ENCODE peak calls at places on chromosomes 4 and X, in eight cellular contexts. C is Right ventricle myocardium superior; A is hepatocyte; B is GM20000; E is activated naive CD8-positive, alpha-beta T cell treated with anti-CD3 and anti-CD28 coated beads for 36 hours; Q is activated CD4-positive, alpha-beta T cell treated with anti-CD3 and anti-CD28 coated beads, Interleukin-2, amount 50 U/mL, for 24 hours; P is T-helper 1 cell; D is neural crest cell. S is an unnamed sample.

GRCh38 chr4:84971319-84971932 is 4.9 kb upstream of the WDFY3 start:
- DNase-seq in C (no peak), A (peak; percentile 62), B (peak; percentile 45), E (no peak), Q (no peak), P (no peak), D (no peak), S (peak; percentile 75)

GRCh38 chr4:96946552-96946951 is 1106.7 kb downstream of the PDHA2 start:
- DNase-seq in C (no peak), A (no peak), B (no peak), E (no peak), Q (no peak), P (no peak), D (no peak), S (no peak)

GRCh38 chr4:102535398-102536082 is 34.4 kb downstream of the NFKB1 start:
- DNase-seq in C (no peak), A (no peak), B (peak; percentile 25), E (no peak), Q (no peak), P (no peak), D (no peak), S (peak; percentile 51)

GRCh38 chr4:3739577-3739976 is 26.6 kb upstream of the ADRA2C start:
- DNase-seq in C (no peak), A (no peak), B (no peak), E (no peak), Q (no peak), P (no peak), D (no peak), S (no peak)

GRCh38 chrX:153487590-153488071 is 7.1 kb upstream of the BGN start:
- DNase-seq in C (peak; percentile 53), A (no peak), B (no peak), E (no peak), Q (no peak), P (no peak), D (no peak), S (no peak)

GRCh38 chr4:169015237-169015636 is 5.2 kb upstream of the CBR4 start:
- DNase-seq in C (peak; percentile 73), A (no peak), B (no peak), E (no peak), Q (no peak), P (no peak), D (no peak), S (no peak)

GRCh38 chr4:163542275-163542674 is 47.8 kb downstream of the TMA16 start:
- DNase-seq in C (no peak), A (no peak), B (no peak), E (no peak), Q (no peak), P (no peak), D (no peak), S (peak; percentile 13)

GRCh38 chr4:48223633-48224295 is 45.9 kb downstream of the TEC start:
- DNase-seq in C (no peak), A (no peak), B (no peak), E (no peak), Q (no peak), P (no peak), D (no peak), S (no peak)

GRCh38 chrX:153590961-153591956 is 7.7 kb downstream of the CCNQ start:
- DNase-seq in C (no peak), A (no peak), B (no peak), E (no peak), Q (no peak), P (no peak), D (no peak), S (no peak)

GRCh38 chr4:2352729-2353221 is 65.7 kb downstream of the ZFYVE28 start:
- DNase-seq in C (no peak), A (no peak), B (no peak), E (no peak), Q (no peak), P (no peak), D (no peak), S (no peak)

GRCh38 chr4:96356591-96357360 is 516.9 kb downstream of the PDHA2 start:
- DNase-seq in C (no peak), A (no peak), B (no peak), E (no peak), Q (no peak), P (no peak), D (no peak), S (peak; percentile 4)

GRCh38 chr4:140686799-140687198 is 69.4 kb downstream of the TBC1D9 start:
- DNase-seq in C (no peak), A (no peak), B (no peak), E (no peak), Q (no peak), P (no peak), D (no peak), S (no peak)

GRCh38 chr4:185122681-185123345 is 20.3 kb upstream of the SLC25A4 start:
- DNase-seq in C (no peak), A (no peak), B (no peak), E (no peak), Q (no peak), P (no peak), D (no peak), S (peak; percentile 18)

GRCh38 chr4:77776182-77777134 is 42.7 kb downstream of the CNOT6L start:
- DNase-seq in C (no peak), A (no peak), B (no peak), E (no peak), Q (no peak), P (no peak), D (no peak), S (peak; percentile 64)

GRCh38 chr4:129929052-129929451 is 833.1 kb downstream of the C4orf33 start:
- DNase-seq in C (no peak), A (peak; percentile 7), B (no peak), E (no peak), Q (no peak), P (no peak), D (peak; percentile 5), S (no peak)

GRCh38 chr4:109548655-109549054 is 11.4 kb upstream of the MCUB start:
- DNase-seq in C (no peak), A (peak; percentile 35), B (no peak), E (no peak), Q (peak; percentile 19), P (no peak), D (no peak), S (peak; percentile 45)

GRCh38 chr4:2263701-2264321 is 1.9 kb upstream of the MXD4 start:
- DNase-seq in C (peak; percentile 38), A (no peak), B (no peak), E (no peak), Q (no peak), P (peak; percentile 5), D (no peak), S (no peak)

GRCh38 chr4:105461221-105462041 is 12.4 kb downstream of the PPA2 start:
- DNase-seq in C (no peak), A (no peak), B (no peak), E (no peak), Q (no peak), P (no peak), D (no peak), S (peak; percentile 89)

GRCh38 chr4:183074288-183074990 is 24.6 kb upstream of the WWC2 start:
- DNase-seq in C (no peak), A (no peak), B (no peak), E (no peak), Q (no peak), P (no peak), D (no peak), S (no peak)

GRCh38 chr4:54099959-54100606 is at the start of gene GSX2:
- DNase-seq in C (peak; percentile 62), A (no peak), B (no peak), E (no peak), Q (no peak), P (no peak), D (no peak), S (no peak)

GRCh38 chrX:40644821-40645358 is 2.5 kb downstream of the CXorf38 start:
- DNase-seq in C (peak; percentile 47), A (peak; percentile 38), B (peak; percentile 47), E (peak; percentile 35), Q (no peak), P (no peak), D (no peak), S (peak; percentile 82)

GRCh38 chr4:184288451-184289178 is 70.9 kb upstream of the ENPP6 start:
- DNase-seq in C (no peak), A (no peak), B (peak; percentile 46), E (peak; percentile 64), Q (peak; percentile 46), P (no peak), D (no peak), S (no peak)

GRCh38 chr4:37604464-37604863 is 81.7 kb downstream of the RELL1 start:
- DNase-seq in C (no peak), A (no peak), B (no peak), E (no peak), Q (no peak), P (no peak), D (no peak), S (peak; percentile 24)

GRCh38 chrX:101595739-101596419 is 21.9 kb downstream of the ARMCX6 start:
- DNase-seq in C (no peak), A (peak; percentile 78), B (peak; percentile 61), E (peak; percentile 8), Q (peak; percentile 32), P (no peak), D (peak; percentile 41), S (peak; percentile 77)

GRCh38 chrX:63784902-63785692 is at the start of gene ARHGEF9:
- DNase-seq in C (peak; percentile 32), A (peak; percentile 70), B (peak; percentile 7), E (no peak), Q (no peak), P (no peak), D (peak; percentile 34), S (no peak)

GRCh38 chrX:3134316-3134715 is 93.0 kb downstream of the ARSF start:
- DNase-seq in C (no peak), A (no peak), B (no peak), E (no peak), Q (no peak), P (no peak), D (no peak), S (no peak)

GRCh38 chrX:16185725-16186136 is 18.4 kb downstream of the MAGEB17 start:
- DNase-seq in C (no peak), A (no peak), B (peak; percentile 44), E (no peak), Q (no peak), P (no peak), D (no peak), S (peak; percentile 51)

GRCh38 chrX:153397256-153397960 is 3.7 kb downstream of the PNMA6E start:
- DNase-seq in C (no peak), A (no peak), B (no peak), E (no peak), Q (no peak), P (no peak), D (no peak), S (no peak)

GRCh38 chrX:135420831-135421230 is 913 bp upstream of the SMIM10L2A start:
- DNase-seq in C (no peak), A (no peak), B (no peak), E (no peak), Q (no peak), P (no peak), D (no peak), S (no peak)

GRCh38 chrX:71282514-71283408 is 674 bp upstream of the NONO start:
- DNase-seq in C (no peak), A (peak; percentile 38), B (peak; percentile 14), E (peak; percentile 43), Q (peak; percentile 49), P (no peak), D (no peak), S (no peak)

GRCh38 chr4:1881709-1882108 is 10.5 kb downstream of the NSD2 start:
- DNase-seq in C (no peak), A (no peak), B (no peak), E (no peak), Q (no peak), P (no peak), D (no peak), S (no peak)

GRCh38 chr4:86152454-86152853 is 207.4 kb downstream of the MAPK10 start:
- DNase-seq in C (no peak), A (no peak), B (no peak), E (no peak), Q (no peak), P (no peak), D (no peak), S (no peak)

GRCh38 chr4:123083612-123084011 is 161.2 kb upstream of the NUDT6 start:
- DNase-seq in C (no peak), A (no peak), B (no peak), E (no peak), Q (no peak), P (no peak), D (no peak), S (no peak)

GRCh38 chrX:30973784-30974427 is 84.9 kb upstream of the TAB3 start:
- DNase-seq in C (no peak), A (no peak), B (no peak), E (no peak), Q (no peak), P (no peak), D (no peak), S (no peak)